ENCODE peak calls at places on chromosomes 16 and 17, in five cellular contexts. S is PC-9, I is fibroblast of pulmonary artery, W is WERI-Rb-1, E is fibroblast of the aortic adventitia. V is an unnamed sample.
A peak's percentile ranks its signal among the peaks of the same experiment; 100 is the strongest.

GRCh38 chr17:60506312-60506711 is 19.7 kb downstream of the APPBP2 start:
- DNase-seq in S (no peak), I (peak; percentile 74), W (no peak), E (peak; percentile 55), V (no peak)

GRCh38 chr17:77475012-77475976 is 334.5 kb downstream of the SEC14L1 start:
- DNase-seq in S (no peak), I (peak; percentile 72), W (no peak), E (peak; percentile 75), V (no peak)

GRCh38 chr17:63974594-63975192 is 2.0 kb upstream of the SCN4A start:
- DNase-seq in S (peak; percentile 54), I (peak; percentile 39), W (no peak), E (peak; percentile 52), V (no peak)

GRCh38 chr17:57445051-57445450 is 188.7 kb downstream of the MSI2 start:
- DNase-seq in S (no peak), I (no peak), W (no peak), E (no peak), V (no peak)

GRCh38 chr17:74089869-74090464 is 113.5 kb upstream of the RPL38 start:
- DNase-seq in S (peak; percentile 43), I (peak; percentile 49), W (peak; percentile 98), E (peak; percentile 22), V (no peak)

GRCh38 chr16:78647019-78647418 is 547.6 kb downstream of the WWOX start:
- DNase-seq in S (no peak), I (no peak), W (no peak), E (no peak), V (no peak)

GRCh38 chr17:19345067-19345460 is 17.5 kb downstream of the B9D1 start:
- DNase-seq in S (no peak), I (no peak), W (no peak), E (no peak), V (peak; percentile 19)

GRCh38 chr16:47978491-47979490 is 177.0 kb downstream of the ABCC12 start:
- DNase-seq in S (no peak), I (no peak), W (peak; percentile 23), E (no peak), V (no peak)

GRCh38 chr16:78505544-78506371 is 406.3 kb downstream of the WWOX start:
- DNase-seq in S (no peak), I (no peak), W (no peak), E (peak; percentile 52), V (no peak)

GRCh38 chr16:60271382-60272180 is 1537.5 kb upstream of the GOT2 start:
- DNase-seq in S (no peak), I (no peak), W (no peak), E (no peak), V (no peak)

GRCh38 chr17:68526548-68526947 is 14.3 kb downstream of the PRKAR1A start:
- DNase-seq in S (no peak), I (no peak), W (no peak), E (no peak), V (no peak)

GRCh38 chr17:82959990-82960418 is 119.4 kb upstream of the METRNL start:
- DNase-seq in S (no peak), I (no peak), W (peak; percentile 11), E (no peak), V (no peak)

GRCh38 chr17:69335018-69335417 is 8.1 kb upstream of the ABCA5 start:
- DNase-seq in S (no peak), I (peak; percentile 65), W (no peak), E (peak; percentile 51), V (no peak)

GRCh38 chr17:48023408-48024148 is 14.0 kb downstream of the COPZ2 start:
- DNase-seq in S (peak; percentile 83), I (peak; percentile 50), W (peak; percentile 78), E (peak; percentile 59), V (peak; percentile 78)

GRCh38 chr17:7560172-7561027 is 1.3 kb upstream of the SENP3 start:
- DNase-seq in S (no peak), I (peak; percentile 65), W (peak; percentile 82), E (peak; percentile 59), V (no peak)

GRCh38 chr17:57553991-57554825 is 190.9 kb downstream of the CCDC182 start:
- DNase-seq in S (no peak), I (peak; percentile 69), W (peak; percentile 94), E (no peak), V (no peak)

GRCh38 chr16:85210423-85211169 is 98.3 kb upstream of the CIBAR2 start:
- DNase-seq in S (no peak), I (peak; percentile 82), W (no peak), E (peak; percentile 89), V (no peak)

DNA sequence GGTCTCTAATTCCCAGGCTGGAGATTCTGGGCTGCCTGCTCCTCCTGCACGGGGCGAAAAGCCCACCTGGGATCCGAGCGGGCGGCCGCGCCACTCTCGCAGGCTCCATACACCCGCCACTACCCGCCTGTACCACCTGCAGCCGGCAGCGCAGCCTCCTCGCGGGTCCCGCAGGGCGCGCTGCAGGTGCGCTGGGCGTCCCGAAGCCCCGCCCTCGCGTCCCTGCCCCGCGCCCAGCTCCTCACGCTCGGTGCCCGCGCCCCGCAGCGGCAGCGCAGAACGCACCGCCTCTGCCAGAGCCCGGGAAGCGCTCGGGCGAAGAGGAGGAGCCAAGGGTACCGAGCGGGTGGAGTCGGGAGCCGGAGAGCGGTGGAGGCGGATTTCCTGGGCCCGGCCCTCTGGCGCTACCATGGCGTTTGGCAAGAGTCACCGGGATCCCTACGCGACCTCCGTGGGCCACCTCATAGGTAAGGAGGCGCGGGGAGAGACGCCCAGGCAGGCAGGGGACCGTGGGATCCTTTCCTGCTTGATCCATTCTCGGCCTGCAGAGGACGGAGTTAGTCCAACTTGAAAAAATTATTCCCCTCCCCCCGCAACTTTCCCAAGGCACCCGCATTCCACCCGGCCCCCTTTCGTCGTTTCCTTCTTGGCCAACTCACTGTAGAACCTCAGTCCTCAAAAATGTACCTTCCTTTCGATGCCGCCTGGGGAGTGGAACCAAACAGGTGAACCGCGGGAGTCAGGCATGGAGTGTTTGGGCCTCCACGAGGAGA is at the start of gene TOM1L1:
- DNase-seq in S (peak; percentile 86), I (peak; percentile 55), W (peak; percentile 74), E (peak; percentile 45), V (no peak)
- TF ChIP-seq CTCF in S (peak; percentile 24), I (peak; percentile 9), W (no peak), E (no peak), V (no peak)

DNA sequence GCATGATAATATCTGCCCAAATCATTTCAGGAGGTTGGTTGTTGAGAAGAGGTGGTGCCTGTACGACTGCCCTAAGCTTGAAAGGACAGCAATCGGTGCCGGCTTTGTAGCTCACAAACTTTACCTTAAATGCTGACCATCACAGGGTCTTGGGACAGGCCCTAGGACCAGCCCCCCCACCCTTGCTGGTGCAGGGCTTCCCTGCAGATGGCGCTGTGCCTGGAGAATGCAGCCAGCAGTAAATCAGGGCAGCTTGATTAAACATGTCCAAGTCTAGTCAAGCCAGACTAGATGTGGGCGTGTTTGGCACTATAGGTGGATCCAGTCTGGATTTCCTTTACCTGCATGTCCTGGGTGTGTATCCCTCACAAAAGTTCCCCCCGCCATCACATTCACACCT is 135.5 kb upstream of the CRHR1 start:
- DNase-seq in S (no peak), I (no peak), W (peak; percentile 68), E (no peak), V (no peak)
- TF ChIP-seq CTCF in S (no peak), I (no peak), W (peak; percentile 80), E (no peak), V (peak; percentile 16)

DNA sequence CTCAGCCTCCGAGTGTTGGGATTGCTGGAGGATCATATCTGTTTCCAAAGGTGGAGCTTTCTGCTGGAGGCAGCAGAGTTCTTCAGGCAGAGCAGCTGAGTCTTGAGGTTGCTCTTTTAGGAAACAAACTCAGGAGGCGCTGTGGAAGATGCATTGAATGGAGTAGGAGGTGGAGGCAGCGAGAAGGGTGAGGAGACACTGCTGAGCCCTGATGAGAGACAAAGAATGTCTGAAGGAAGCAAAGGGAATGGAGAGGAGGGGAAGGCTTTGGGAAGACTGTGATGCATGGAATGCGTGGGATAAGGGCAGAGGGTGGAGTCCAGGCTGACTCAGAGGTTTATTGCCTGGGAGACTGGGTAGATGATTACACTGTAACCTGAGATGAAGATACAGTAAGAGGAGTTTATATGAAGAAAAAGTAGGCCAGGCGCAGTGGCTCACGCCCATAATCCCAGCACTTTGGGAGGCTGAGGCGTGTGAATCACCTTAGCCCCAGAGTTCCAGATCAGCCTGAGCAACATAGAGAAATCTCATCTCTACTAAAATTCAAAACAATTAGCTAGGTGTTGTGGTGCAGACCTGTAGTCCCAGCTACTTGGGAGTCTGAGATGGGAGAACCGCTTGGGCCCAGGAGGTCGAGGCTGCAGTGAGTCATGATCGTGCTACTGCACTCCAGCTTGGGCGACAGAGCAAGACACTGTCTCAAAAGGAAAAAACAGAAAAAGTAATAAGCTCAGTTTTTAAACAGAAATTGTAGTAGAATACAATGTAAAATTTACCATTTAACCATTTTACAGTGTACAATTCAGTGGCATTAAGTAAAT is 17.8 kb upstream of the TMEM219 start:
- DNase-seq in S (peak; percentile 92), I (peak; percentile 98), W (peak; percentile 58), E (peak; percentile 98), V (no peak)
- TF ChIP-seq CTCF in S (peak; percentile 69), I (peak; percentile 52), W (peak; percentile 50), E (peak; percentile 49), V (no peak)

DNA sequence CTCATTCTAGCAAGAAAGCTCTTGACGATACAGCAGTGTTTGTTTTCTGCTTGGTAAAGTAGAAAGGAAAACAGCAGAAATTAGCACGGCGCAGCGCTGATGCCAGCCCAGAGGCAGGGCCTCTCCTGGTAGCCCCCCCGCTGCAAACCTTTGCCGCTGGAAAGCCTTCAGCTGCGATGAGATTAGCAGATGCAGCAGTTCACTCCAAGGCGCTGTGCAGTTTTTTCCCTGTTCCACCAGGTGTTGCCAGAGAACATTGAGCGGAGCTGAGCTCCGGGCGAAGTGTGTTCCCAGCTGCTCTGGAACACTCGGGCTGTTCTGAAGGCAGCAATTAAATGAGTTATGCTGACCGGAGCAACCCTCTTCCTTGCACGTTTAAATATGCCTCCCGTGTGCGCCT is 72.5 kb downstream of the RBFOX1 start:
- DNase-seq in S (peak; percentile 6), I (no peak), W (peak; percentile 87), E (no peak), V (no peak)
- TF ChIP-seq CTCF in S (no peak), I (no peak), W (peak; percentile 92), E (no peak), V (no peak)

GRCh38 chr17:45338023-45338781 is 21.4 kb upstream of the MAP3K14 start:
- DNase-seq in S (no peak), I (peak; percentile 58), W (no peak), E (peak; percentile 44), V (no peak)
- TF ChIP-seq CTCF in S (no peak), I (no peak), W (no peak), E (no peak), V (no peak)

DNA sequence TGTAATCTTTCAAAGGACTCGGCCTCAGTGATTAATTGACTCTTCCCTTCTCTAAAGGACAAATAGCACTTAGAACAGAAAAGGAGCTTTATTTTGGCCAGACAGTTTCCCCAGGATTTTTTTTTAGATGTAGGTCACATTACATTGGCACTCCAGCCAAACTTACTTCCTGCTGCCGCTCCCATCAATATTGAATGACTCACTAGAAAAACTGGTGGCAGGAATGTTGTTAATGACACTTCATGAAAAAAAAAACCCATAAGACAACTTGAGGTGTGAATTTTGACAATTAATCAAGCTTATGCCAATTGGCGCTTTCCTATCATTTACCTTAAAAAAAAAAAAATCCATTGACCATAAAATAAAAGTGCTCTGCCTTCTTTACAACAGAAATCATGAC is 432.5 kb downstream of the TOX3 start:
- DNase-seq in S (no peak), I (no peak), W (no peak), E (no peak), V (no peak)
- TF ChIP-seq CTCF in S (no peak), I (no peak), W (no peak), E (no peak), V (no peak)

GRCh38 chr17:43591750-43592562 is 45.8 kb upstream of the ETV4 start:
- DNase-seq in S (no peak), I (peak; percentile 94), W (no peak), E (peak; percentile 97), V (no peak)
- TF ChIP-seq CTCF in S (no peak), I (no peak), W (no peak), E (no peak), V (no peak)

GRCh38 chr17:45306623-45307022 is 10.2 kb downstream of the MAP3K14 start:
- DNase-seq in S (no peak), I (no peak), W (no peak), E (no peak), V (no peak)
- TF ChIP-seq CTCF in S (no peak), I (peak; percentile 21), W (no peak), E (peak; percentile 23), V (no peak)

V was measured in CD14-positive monocyte.